ENCODE peak calls at places on chromosomes 6 and 20, in seven cellular contexts. One of them, this sample, is unnamed.
A peak's percentile ranks its signal among the peaks of the same experiment; 100 is the strongest.

GRCh38 chr6:7312616-7313504 is at the start of gene SSR1:
- DNase-seq in NCI-H524: peak; percentile 91
- DNase-seq in D341Med: peak; percentile 100
- DNase-seq in A549: peak; percentile 91
- DNase-seq in activated naive CD8-positive, alpha-beta T cell treated with anti-CD3 and anti-CD28 coated beads, Interleukin-2, amount 10 ng/mL, durations not matched to agents 7 days and 5 days: peak; percentile 94
- DNase-seq in COR-L47: peak; percentile 98
- DNase-seq in hippocampal formation: peak; percentile 96
- DNase-seq in this sample: peak; percentile 94

GRCh38 chr20:24633026-24633425 is 163.6 kb downstream of the SYNDIG1 start:
- DNase-seq in NCI-H524: peak; percentile 62
- DNase-seq in D341Med: no peak
- DNase-seq in A549: no peak
- DNase-seq in activated naive CD8-positive, alpha-beta T cell treated with anti-CD3 and anti-CD28 coated beads, Interleukin-2, amount 10 ng/mL, durations not matched to agents 7 days and 5 days: no peak
- DNase-seq in COR-L47: peak; percentile 38
- DNase-seq in hippocampal formation: no peak
- DNase-seq in this sample: no peak

GRCh38 chr6:151093706-151094105 is 146.1 kb upstream of the AKAP12 start:
- DNase-seq in NCI-H524: no peak
- DNase-seq in D341Med: no peak
- DNase-seq in A549: no peak
- DNase-seq in activated naive CD8-positive, alpha-beta T cell treated with anti-CD3 and anti-CD28 coated beads, Interleukin-2, amount 10 ng/mL, durations not matched to agents 7 days and 5 days: no peak
- DNase-seq in COR-L47: no peak
- DNase-seq in hippocampal formation: no peak
- DNase-seq in this sample: peak; percentile 2

GRCh38 chr6:1313755-1314503 is 2.0 kb downstream of the FOXQ1 start:
- DNase-seq in NCI-H524: peak; percentile 54
- DNase-seq in D341Med: peak; percentile 93
- DNase-seq in A549: no peak
- DNase-seq in activated naive CD8-positive, alpha-beta T cell treated with anti-CD3 and anti-CD28 coated beads, Interleukin-2, amount 10 ng/mL, durations not matched to agents 7 days and 5 days: peak; percentile 51
- DNase-seq in COR-L47: no peak
- DNase-seq in hippocampal formation: no peak
- DNase-seq in this sample: no peak

GRCh38 chr20:23628402-23629016 is 9.2 kb downstream of the CST3 start:
- DNase-seq in NCI-H524: no peak
- DNase-seq in D341Med: no peak
- DNase-seq in A549: no peak
- DNase-seq in activated naive CD8-positive, alpha-beta T cell treated with anti-CD3 and anti-CD28 coated beads, Interleukin-2, amount 10 ng/mL, durations not matched to agents 7 days and 5 days: no peak
- DNase-seq in COR-L47: no peak
- DNase-seq in hippocampal formation: no peak
- DNase-seq in this sample: no peak

GRCh38 chr6:4381379-4381778 is 246.0 kb upstream of the ECI2 start:
- DNase-seq in NCI-H524: no peak
- DNase-seq in D341Med: no peak
- DNase-seq in A549: no peak
- DNase-seq in activated naive CD8-positive, alpha-beta T cell treated with anti-CD3 and anti-CD28 coated beads, Interleukin-2, amount 10 ng/mL, durations not matched to agents 7 days and 5 days: no peak
- DNase-seq in COR-L47: no peak
- DNase-seq in hippocampal formation: no peak
- DNase-seq in this sample: no peak

GRCh38 chr6:83867527-83868161 is 8.2 kb downstream of the CYB5R4 start:
- DNase-seq in NCI-H524: no peak
- DNase-seq in D341Med: no peak
- DNase-seq in A549: no peak
- DNase-seq in activated naive CD8-positive, alpha-beta T cell treated with anti-CD3 and anti-CD28 coated beads, Interleukin-2, amount 10 ng/mL, durations not matched to agents 7 days and 5 days: peak; percentile 32
- DNase-seq in COR-L47: peak; percentile 8
- DNase-seq in hippocampal formation: no peak
- DNase-seq in this sample: peak; percentile 18

GRCh38 chr20:5181955-5182354 is 55.1 kb downstream of the CDS2 start:
- DNase-seq in NCI-H524: no peak
- DNase-seq in D341Med: no peak
- DNase-seq in A549: no peak
- DNase-seq in activated naive CD8-positive, alpha-beta T cell treated with anti-CD3 and anti-CD28 coated beads, Interleukin-2, amount 10 ng/mL, durations not matched to agents 7 days and 5 days: no peak
- DNase-seq in COR-L47: no peak
- DNase-seq in hippocampal formation: no peak
- DNase-seq in this sample: no peak

GRCh38 chr6:35727935-35728662 is 8.7 kb upstream of the ARMC12 start:
- DNase-seq in NCI-H524: peak; percentile 77
- DNase-seq in D341Med: peak; percentile 79
- DNase-seq in A549: peak; percentile 62
- DNase-seq in activated naive CD8-positive, alpha-beta T cell treated with anti-CD3 and anti-CD28 coated beads, Interleukin-2, amount 10 ng/mL, durations not matched to agents 7 days and 5 days: peak; percentile 89
- DNase-seq in COR-L47: peak; percentile 78
- DNase-seq in hippocampal formation: peak; percentile 89
- DNase-seq in this sample: peak; percentile 86

GRCh38 chr6:109760208-109760607 is 69.1 kb downstream of the FIG4 start:
- DNase-seq in NCI-H524: no peak
- DNase-seq in D341Med: no peak
- DNase-seq in A549: no peak
- DNase-seq in activated naive CD8-positive, alpha-beta T cell treated with anti-CD3 and anti-CD28 coated beads, Interleukin-2, amount 10 ng/mL, durations not matched to agents 7 days and 5 days: no peak
- DNase-seq in COR-L47: no peak
- DNase-seq in hippocampal formation: no peak
- DNase-seq in this sample: no peak

GRCh38 chr6:28462401-28462800 is 19.1 kb upstream of the ZSCAN23 start:
- DNase-seq in NCI-H524: no peak
- DNase-seq in D341Med: no peak
- DNase-seq in A549: no peak
- DNase-seq in activated naive CD8-positive, alpha-beta T cell treated with anti-CD3 and anti-CD28 coated beads, Interleukin-2, amount 10 ng/mL, durations not matched to agents 7 days and 5 days: no peak
- DNase-seq in COR-L47: no peak
- DNase-seq in hippocampal formation: no peak
- DNase-seq in this sample: no peak

GRCh38 chr20:8805737-8806442 is 263.0 kb upstream of the PLCB4 start:
- DNase-seq in NCI-H524: no peak
- DNase-seq in D341Med: no peak
- DNase-seq in A549: no peak
- DNase-seq in activated naive CD8-positive, alpha-beta T cell treated with anti-CD3 and anti-CD28 coated beads, Interleukin-2, amount 10 ng/mL, durations not matched to agents 7 days and 5 days: no peak
- DNase-seq in COR-L47: no peak
- DNase-seq in hippocampal formation: no peak
- DNase-seq in this sample: no peak

GRCh38 chr6:146948790-146949342 is 255.4 kb upstream of the STXBP5 start:
- DNase-seq in NCI-H524: peak; percentile 42
- DNase-seq in D341Med: no peak
- DNase-seq in A549: no peak
- DNase-seq in activated naive CD8-positive, alpha-beta T cell treated with anti-CD3 and anti-CD28 coated beads, Interleukin-2, amount 10 ng/mL, durations not matched to agents 7 days and 5 days: no peak
- DNase-seq in COR-L47: no peak
- DNase-seq in hippocampal formation: no peak
- DNase-seq in this sample: no peak

GRCh38 chr6:50952092-50952932 is 133.6 kb downstream of the TFAP2B start:
- DNase-seq in NCI-H524: no peak
- DNase-seq in D341Med: no peak
- DNase-seq in A549: no peak
- DNase-seq in activated naive CD8-positive, alpha-beta T cell treated with anti-CD3 and anti-CD28 coated beads, Interleukin-2, amount 10 ng/mL, durations not matched to agents 7 days and 5 days: no peak
- DNase-seq in COR-L47: peak; percentile 23
- DNase-seq in hippocampal formation: no peak
- DNase-seq in this sample: peak; percentile 76

GRCh38 chr6:131982740-131983259 is 31.6 kb upstream of the CCN2 start:
- DNase-seq in NCI-H524: no peak
- DNase-seq in D341Med: no peak
- DNase-seq in A549: no peak
- DNase-seq in activated naive CD8-positive, alpha-beta T cell treated with anti-CD3 and anti-CD28 coated beads, Interleukin-2, amount 10 ng/mL, durations not matched to agents 7 days and 5 days: no peak
- DNase-seq in COR-L47: no peak
- DNase-seq in hippocampal formation: no peak
- DNase-seq in this sample: no peak

GRCh38 chr20:32638848-32639247 is 34.9 kb downstream of the C20orf203 start:
- DNase-seq in NCI-H524: no peak
- DNase-seq in D341Med: no peak
- DNase-seq in A549: no peak
- DNase-seq in activated naive CD8-positive, alpha-beta T cell treated with anti-CD3 and anti-CD28 coated beads, Interleukin-2, amount 10 ng/mL, durations not matched to agents 7 days and 5 days: no peak
- DNase-seq in COR-L47: peak; percentile 93
- DNase-seq in hippocampal formation: no peak
- DNase-seq in this sample: peak; percentile 40

GRCh38 chr6:28336284-28337024 is 506 bp upstream of the ZSCAN31 start:
- DNase-seq in NCI-H524: peak; percentile 65
- DNase-seq in D341Med: no peak
- DNase-seq in A549: no peak
- DNase-seq in activated naive CD8-positive, alpha-beta T cell treated with anti-CD3 and anti-CD28 coated beads, Interleukin-2, amount 10 ng/mL, durations not matched to agents 7 days and 5 days: no peak
- DNase-seq in COR-L47: peak; percentile 3
- DNase-seq in hippocampal formation: no peak
- DNase-seq in this sample: peak; percentile 83

GRCh38 chr6:3418521-3419060 is 38.3 kb downstream of the SLC22A23 start:
- DNase-seq in NCI-H524: no peak
- DNase-seq in D341Med: no peak
- DNase-seq in A549: no peak
- DNase-seq in activated naive CD8-positive, alpha-beta T cell treated with anti-CD3 and anti-CD28 coated beads, Interleukin-2, amount 10 ng/mL, durations not matched to agents 7 days and 5 days: no peak
- DNase-seq in COR-L47: no peak
- DNase-seq in hippocampal formation: no peak
- DNase-seq in this sample: no peak

GRCh38 chr6:131053546-131054240 is 9.4 kb downstream of the EPB41L2 start:
- DNase-seq in NCI-H524: no peak
- DNase-seq in D341Med: no peak
- DNase-seq in A549: no peak
- DNase-seq in activated naive CD8-positive, alpha-beta T cell treated with anti-CD3 and anti-CD28 coated beads, Interleukin-2, amount 10 ng/mL, durations not matched to agents 7 days and 5 days: no peak
- DNase-seq in COR-L47: no peak
- DNase-seq in hippocampal formation: no peak
- DNase-seq in this sample: no peak

GRCh38 chr6:97850458-97851218 is 567.6 kb upstream of the MMS22L start:
- DNase-seq in NCI-H524: no peak
- DNase-seq in D341Med: no peak
- DNase-seq in A549: no peak
- DNase-seq in activated naive CD8-positive, alpha-beta T cell treated with anti-CD3 and anti-CD28 coated beads, Interleukin-2, amount 10 ng/mL, durations not matched to agents 7 days and 5 days: no peak
- DNase-seq in COR-L47: peak; percentile 49
- DNase-seq in hippocampal formation: no peak
- DNase-seq in this sample: peak; percentile 34

GRCh38 chr6:43953794-43954310 is 173.4 kb downstream of the MRPL14 start:
- DNase-seq in NCI-H524: peak; percentile 50
- DNase-seq in D341Med: peak; percentile 53
- DNase-seq in A549: no peak
- DNase-seq in activated naive CD8-positive, alpha-beta T cell treated with anti-CD3 and anti-CD28 coated beads, Interleukin-2, amount 10 ng/mL, durations not matched to agents 7 days and 5 days: no peak
- DNase-seq in COR-L47: no peak
- DNase-seq in hippocampal formation: no peak
- DNase-seq in this sample: no peak

GRCh38 chr6:7139835-7140470 is 32.2 kb downstream of the RREB1 start:
- DNase-seq in NCI-H524: no peak
- DNase-seq in D341Med: no peak
- DNase-seq in A549: no peak
- DNase-seq in activated naive CD8-positive, alpha-beta T cell treated with anti-CD3 and anti-CD28 coated beads, Interleukin-2, amount 10 ng/mL, durations not matched to agents 7 days and 5 days: no peak
- DNase-seq in COR-L47: no peak
- DNase-seq in hippocampal formation: no peak
- DNase-seq in this sample: no peak

GRCh38 chr6:141033101-141033500 is 1099.6 kb upstream of the GJE1 start:
- DNase-seq in NCI-H524: no peak
- DNase-seq in D341Med: no peak
- DNase-seq in A549: no peak
- DNase-seq in activated naive CD8-positive, alpha-beta T cell treated with anti-CD3 and anti-CD28 coated beads, Interleukin-2, amount 10 ng/mL, durations not matched to agents 7 days and 5 days: no peak
- DNase-seq in COR-L47: no peak
- DNase-seq in hippocampal formation: no peak
- DNase-seq in this sample: no peak